ENCODE peak calls at places on chromosomes 3 and 15, in five cellular contexts. O is HEK293T, T is GM12878, M is HepG2, X is H1. G is an unnamed sample.
A peak's percentile ranks its signal among the peaks of the same experiment; 100 is the strongest.

GRCh38 chr15:67840747-67841634 is 1.1 kb upstream of the RNU6-1 start:
- DNase-seq in O (no peak), T (no peak), M (peak; percentile 50), X (no peak), G (no peak)

GRCh38 chr3:54146383-54147239 is 24.3 kb downstream of the CACNA2D3 start:
- DNase-seq in O (peak; percentile 78), T (no peak), M (peak; percentile 25), X (peak; percentile 83), G (no peak)

GRCh38 chr3:120907659-120908029 is 361 bp upstream of the STXBP5L start:
- DNase-seq in O (no peak), T (no peak), M (no peak), X (no peak), G (no peak)

GRCh38 chr15:48581221-48581620 is 64.3 kb downstream of the FBN1 start:
- DNase-seq in O (no peak), T (no peak), M (no peak), X (no peak), G (no peak)

GRCh38 chr3:22928716-22929115 is 274.4 kb upstream of the UBE2E2 start:
- DNase-seq in O (no peak), T (no peak), M (no peak), X (no peak), G (no peak)

GRCh38 chr3:66048051-66048395 is 9.3 kb upstream of the MAGI1 start:
- DNase-seq in O (no peak), T (no peak), M (no peak), X (no peak), G (no peak)

GRCh38 chr15:52783191-52783829 is 6.8 kb downstream of the ONECUT1 start:
- DNase-seq in O (no peak), T (no peak), M (no peak), X (peak; percentile 84), G (no peak)

GRCh38 chr15:74642724-74643367 is 27.2 kb downstream of the CLK3 start:
- DNase-seq in O (no peak), T (no peak), M (no peak), X (no peak), G (peak; percentile 68)

GRCh38 chr3:29914861-29915524 is 634.1 kb downstream of the RBMS3 start:
- DNase-seq in O (no peak), T (no peak), M (no peak), X (no peak), G (no peak)

GRCh38 chr15:100255644-100256043 is 86.1 kb downstream of the ADAMTS17 start:
- DNase-seq in O (no peak), T (no peak), M (no peak), X (peak; percentile 34), G (no peak)

GRCh38 chr3:127851899-127852298 is 29.6 kb upstream of the MGLL start:
- DNase-seq in O (no peak), T (no peak), M (no peak), X (peak; percentile 53), G (no peak)
- TF ChIP-seq SUZ12 in O (no peak), T (no peak), M (no peak), X (no peak), G (no peak)

DNA sequence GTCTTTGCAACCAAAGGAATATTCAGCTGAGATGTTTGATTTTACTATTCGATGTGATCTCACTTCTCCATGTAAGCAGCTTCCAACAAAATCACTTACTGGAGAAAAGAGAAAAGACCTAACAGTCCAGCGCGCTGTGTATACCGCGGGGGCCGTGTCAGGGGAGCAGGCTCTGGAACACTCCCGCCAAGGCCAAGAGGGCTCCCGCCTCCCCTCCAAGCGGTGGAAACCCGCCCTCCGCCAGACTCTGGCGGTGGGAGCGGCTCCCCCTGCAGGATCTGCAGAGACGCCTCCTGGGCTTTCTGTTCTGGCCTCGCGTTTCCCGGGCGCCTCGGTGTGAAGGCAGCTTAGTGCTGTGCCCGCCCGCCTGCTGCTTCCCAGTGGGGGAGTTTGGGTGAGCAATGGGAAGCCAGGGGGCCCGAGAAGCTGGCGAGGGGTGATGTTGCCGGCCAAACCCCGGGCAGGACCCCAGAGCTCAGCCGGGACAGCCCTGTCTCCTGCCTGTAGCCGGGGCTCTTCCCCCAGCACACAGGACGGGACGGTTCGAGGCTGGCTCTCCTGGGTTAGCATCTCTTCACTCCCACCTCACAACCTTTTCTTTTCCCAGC is 36.3 kb downstream of the CHST14 start:
- DNase-seq in O (peak; percentile 81), T (no peak), M (peak; percentile 69), X (peak; percentile 87), G (peak; percentile 57)
- TF ChIP-seq SUZ12 in O (no peak), T (no peak), M (no peak), X (no peak), G (no peak)

GRCh38 chr3:76656531-76657070 is 383.3 kb upstream of the ROBO2 start:
- DNase-seq in O (no peak), T (no peak), M (no peak), X (no peak), G (no peak)
- TF ChIP-seq SUZ12 in O (no peak), T (no peak), M (no peak), X (no peak), G (no peak)

GRCh38 chr15:59247364-59247763 is 40.7 kb downstream of the LDHAL6B start:
- DNase-seq in O (peak; percentile 36), T (no peak), M (peak; percentile 74), X (peak; percentile 65), G (peak; percentile 63)
- TF ChIP-seq SUZ12 in O (no peak), T (no peak), M (no peak), X (no peak), G (no peak)

GRCh38 chr15:72368895-72369294 is 6.9 kb downstream of the HEXA start:
- DNase-seq in O (no peak), T (no peak), M (no peak), X (no peak), G (no peak)

GRCh38 chr15:72365844-72366243 is 10.0 kb downstream of the HEXA start:
- DNase-seq in O (no peak), T (peak; percentile 68), M (no peak), X (no peak), G (no peak)

GRCh38 chr15:72375501-72375845 is 341 bp downstream of the HEXA start:
- DNase-seq in O (no peak), T (no peak), M (no peak), X (no peak), G (peak; percentile 3)

GRCh38 chr15:72368315-72368714 is 7.5 kb downstream of the HEXA start:
- DNase-seq in O (no peak), T (no peak), M (no peak), X (no peak), G (no peak)

DNA sequence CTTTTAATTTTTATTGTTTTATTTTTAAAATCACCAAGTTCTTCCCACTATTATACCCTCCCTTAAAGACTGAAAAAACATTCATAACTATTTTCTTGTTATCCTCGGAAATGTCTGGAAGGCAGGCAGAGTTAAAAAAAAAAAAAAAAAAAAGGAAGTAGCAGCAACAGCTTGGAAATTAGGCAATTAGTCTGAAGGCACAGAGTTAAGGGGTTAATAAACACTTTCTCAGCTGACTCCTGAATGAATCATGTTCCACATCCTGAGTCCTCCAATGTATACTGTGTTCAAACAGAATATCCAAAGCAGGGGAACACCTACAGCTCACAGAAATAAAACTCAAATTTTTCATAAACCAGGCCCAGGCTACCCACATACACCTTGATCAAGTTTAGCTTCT is 5.8 kb downstream of the HEXA start:
- DNase-seq in O (no peak), T (no peak), M (no peak), X (no peak), G (no peak)
- TF ChIP-seq SUZ12 in O (no peak), T (no peak), M (no peak), X (no peak), G (no peak)

GRCh38 chr3:41243183-41243582 is 43.9 kb downstream of the CTNNB1 start:
- DNase-seq in O (no peak), T (no peak), M (no peak), X (no peak), G (no peak)
- TF ChIP-seq SUZ12 in O (no peak), T (no peak), M (no peak), X (no peak), G (no peak)